ENCODE peak calls at places on chromosomes 7 and 10, in seven cellular contexts. H is uterus, R is fibroblast of lung, D is HepG2, E is mucosa of descending colon, U is fibroblast of pulmonary artery, N is AG09319. Z is an unnamed sample.

GRCh38 chr10:52729259-52730104 is 43.1 kb downstream of the MBL2 start:
- DNase-seq in U (peak; percentile 62), N (peak; percentile 2), H (no peak), E (no peak), R (peak; percentile 68), D (peak; percentile 12), Z (no peak)

GRCh38 chr10:61798711-61799110 is 102.8 kb upstream of the ARID5B start:
- DNase-seq in N (no peak), D (no peak), R (no peak), H (no peak), E (no peak), U (no peak), Z (no peak)

GRCh38 chr10:6119423-6119822 is 30.6 kb downstream of the RBM17 start:
- DNase-seq in U (no peak), D (no peak), E (no peak), R (no peak), N (no peak), H (no peak), Z (no peak)

GRCh38 chr7:122886357-122887081 is at the start of gene CADPS2:
- DNase-seq in R (peak; percentile 90), E (peak; percentile 86), U (peak; percentile 87), D (peak; percentile 86), N (peak; percentile 62), H (peak; percentile 92), Z (peak; percentile 82)

GRCh38 chr7:4878336-4879335 is 4.9 kb downstream of the RADIL start:
- DNase-seq in H (no peak), R (no peak), N (no peak), D (no peak), E (no peak), U (no peak), Z (peak; percentile 29)

GRCh38 chr7:140656548-140657515 is 15.9 kb upstream of the ADCK2 start:
- DNase-seq in N (no peak), H (peak; percentile 54), D (peak; percentile 27), U (peak; percentile 69), R (peak; percentile 79), E (no peak), Z (no peak)

GRCh38 chr7:96236198-96237039 is 85.5 kb downstream of the SLC25A13 start:
- DNase-seq in N (peak; percentile 31), E (no peak), H (peak; percentile 70), D (no peak), U (peak; percentile 97), R (peak; percentile 90), Z (no peak)

GRCh38 chr7:103657474-103657894 is 211.5 kb upstream of the SLC26A5 start:
- DNase-seq in H (no peak), N (no peak), R (no peak), U (no peak), D (no peak), E (no peak), Z (no peak)

GRCh38 chr7:156778668-156779067 is 114.3 kb downstream of the LMBR1 start:
- DNase-seq in R (no peak), E (no peak), H (no peak), N (no peak), D (no peak), U (no peak), Z (no peak)

GRCh38 chr7:122844191-122844988 is 41.9 kb downstream of the CADPS2 start:
- DNase-seq in R (no peak), D (peak; percentile 63), E (no peak), U (no peak), N (no peak), H (no peak), Z (no peak)

GRCh38 chr10:97919012-97919411 is 69.4 kb downstream of the GOLGA7B start:
- DNase-seq in N (no peak), E (no peak), D (no peak), R (no peak), H (no peak), U (peak; percentile 10), Z (no peak)

GRCh38 chr10:73956476-73957338 is 41.2 kb upstream of the VCL start:
- DNase-seq in N (no peak), H (no peak), D (no peak), R (peak; percentile 65), U (peak; percentile 36), E (no peak), Z (no peak)

GRCh38 chr10:86391986-86392722 is 25.6 kb upstream of the GRID1 start:
- DNase-seq in D (no peak), H (no peak), R (no peak), U (no peak), N (no peak), E (no peak), Z (no peak)

GRCh38 chr10:122062831-122063674 is 74.1 kb downstream of the TACC2 start:
- DNase-seq in U (peak; percentile 96), H (peak; percentile 91), D (peak; percentile 97), E (peak; percentile 89), N (peak; percentile 68), R (peak; percentile 93), Z (peak; percentile 82)

GRCh38 chr7:47944536-47945260 is 3.6 kb downstream of the PKD1L1 start:
- DNase-seq in R (no peak), E (no peak), D (no peak), U (no peak), N (no peak), H (no peak), Z (no peak)

GRCh38 chr10:118754132-118754555 is 626 bp downstream of the CACUL1 start:
- DNase-seq in E (peak; percentile 75), D (peak; percentile 35), N (no peak), R (peak; percentile 31), H (peak; percentile 38), U (peak; percentile 35), Z (peak; percentile 57)

GRCh38 chr10:73908853-73909611 is 1.9 kb upstream of the PLAU start:
- DNase-seq in H (peak; percentile 49), D (peak; percentile 35), E (no peak), N (peak; percentile 96), R (peak; percentile 97), U (peak; percentile 95), Z (peak; percentile 82)

GRCh38 chr10:121596668-121597503 is 1.4 kb downstream of the FGFR2 start:
- DNase-seq in D (no peak), H (peak; percentile 74), N (no peak), R (no peak), U (no peak), E (peak; percentile 59), Z (peak; percentile 78)

GRCh38 chr7:51043461-51043860 is 260.8 kb upstream of the GRB10 start:
- DNase-seq in R (no peak), E (no peak), H (no peak), D (no peak), U (no peak), N (no peak), Z (no peak)

GRCh38 chr7:29808075-29808786 is 1.9 kb downstream of the WIPF3 start:
- DNase-seq in D (no peak), E (no peak), H (no peak), U (no peak), R (no peak), N (no peak), Z (no peak)

GRCh38 chr7:13829914-13830603 is 159.4 kb downstream of the ETV1 start:
- DNase-seq in N (peak; percentile 59), R (peak; percentile 97), D (no peak), E (no peak), U (peak; percentile 95), H (no peak), Z (no peak)

GRCh38 chr7:18361756-18362155 is 133.8 kb upstream of the HDAC9 start:
- DNase-seq in D (no peak), U (peak; percentile 38), H (no peak), N (no peak), E (no peak), R (peak; percentile 37), Z (no peak)

GRCh38 chr7:137904826-137905225 is 58.1 kb upstream of the DGKI start:
- DNase-seq in E (no peak), U (no peak), D (no peak), R (peak; percentile 37), H (no peak), N (no peak), Z (no peak)

GRCh38 chr7:121371367-121371766 is 24.7 kb downstream of the FAM3C start:
- DNase-seq in H (no peak), U (no peak), R (no peak), D (no peak), E (no peak), N (no peak), Z (no peak)
- TF ChIP-seq CTCF in H (no peak), U (no peak), R (no peak), D (no peak), E (no peak), N (no peak), Z (no peak)

GRCh38 chr10:132220061-132220460 is 33.3 kb downstream of the DPYSL4 start:
- DNase-seq in H (no peak), D (no peak), R (no peak), E (no peak), N (no peak), U (no peak), Z (no peak)

GRCh38 chr10:132223611-132224342 is 37.0 kb downstream of the DPYSL4 start:
- DNase-seq in U (no peak), H (no peak), N (no peak), D (no peak), E (no peak), R (no peak), Z (no peak)

GRCh38 chr10:132222726-132223125 is 36.0 kb downstream of the DPYSL4 start:
- DNase-seq in H (no peak), E (no peak), D (no peak), R (no peak), N (no peak), U (no peak), Z (no peak)

GRCh38 chr10:132223156-132223590 is 36.4 kb downstream of the DPYSL4 start:
- DNase-seq in U (peak; percentile 82), R (peak; percentile 83), N (peak; percentile 44), H (peak; percentile 58), D (peak; percentile 75), E (peak; percentile 74), Z (no peak)

DNA sequence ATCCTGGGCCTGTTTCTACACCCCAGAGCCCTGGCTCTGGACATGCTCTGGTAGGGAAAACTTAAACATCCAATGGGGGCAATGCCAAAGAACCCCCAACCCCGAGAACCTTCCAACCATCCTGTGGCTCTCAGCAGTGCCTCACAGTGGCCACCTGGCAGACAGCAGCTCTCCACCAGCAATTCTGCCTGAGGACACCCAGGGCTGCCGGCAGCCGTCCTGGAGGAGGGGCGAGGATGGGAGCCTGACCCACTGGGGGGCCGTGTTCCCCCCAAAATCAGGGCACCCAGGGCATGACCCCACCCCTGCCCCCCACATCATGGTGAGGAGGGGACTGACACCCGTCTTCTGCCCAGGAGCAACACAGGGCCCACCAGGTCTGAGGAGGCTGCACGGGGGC is 32.7 kb downstream of the DPYSL4 start:
- DNase-seq in N (no peak), E (no peak), D (no peak), U (no peak), R (no peak), H (no peak), Z (no peak)
- TF ChIP-seq CTCF in N (peak; percentile 2), E (no peak), D (peak; percentile 41), U (peak; percentile 20), R (no peak), H (no peak), Z (no peak)

GRCh38 chr7:106915407-106915806 is 50.3 kb downstream of the PIK3CG start:
- DNase-seq in E (no peak), N (no peak), D (no peak), R (no peak), H (no peak), U (no peak), Z (no peak)
- TF ChIP-seq CTCF in E (no peak), N (no peak), D (no peak), R (no peak), H (no peak), U (no peak), Z (no peak)

DNA sequence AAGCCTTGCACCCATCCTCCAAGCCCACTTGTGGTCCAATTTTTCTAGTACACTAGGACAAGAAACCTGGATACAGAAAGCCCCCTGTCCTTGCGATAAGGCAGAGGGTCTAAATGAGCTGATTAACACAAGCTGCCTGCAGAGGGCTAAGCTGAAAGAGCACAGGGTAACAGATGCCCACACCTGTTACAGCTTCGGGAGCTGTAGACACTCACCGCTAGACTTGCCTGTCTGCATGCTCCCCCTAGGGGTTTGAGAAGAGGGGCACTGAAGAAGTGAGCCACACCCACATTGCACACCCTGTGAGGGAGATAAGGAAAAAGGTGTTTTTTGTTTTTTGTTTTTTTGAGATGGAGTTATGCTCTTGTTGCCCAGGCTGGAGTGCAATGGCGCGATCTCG is 386.5 kb upstream of the AUTS2 start:
- DNase-seq in N (no peak), H (no peak), R (no peak), U (no peak), E (no peak), D (no peak), Z (no peak)
- TF ChIP-seq CTCF in N (no peak), H (no peak), R (no peak), U (no peak), E (no peak), D (no peak), Z (no peak)